ENCODE peak calls at places on chromosome 2, in six cellular contexts. G is psoas muscle, M is right cardiac atrium, C is heart left ventricle, B is pancreas, A is HCT116. F is an unnamed sample. For H3K27me3, the result is how much of the 10 kb centered on the place peaks cover.

GRCh38 chr2:147773479-147773878 is 71.3 kb upstream of the ACVR2A start:
- ATAC-seq in C (no peak), G (no peak), A (no peak), M (no peak), B (no peak), F (no peak)

GRCh38 chr2:169815849-169816248 is 8.9 kb downstream of the METTL5 start:
- ATAC-seq in A (no peak), M (no peak), C (no peak), G (no peak), B (no peak), F (no peak)

GRCh38 chr2:191642541-191642940 is 35.4 kb upstream of the NABP1 start:
- ATAC-seq in A (no peak), G (no peak), B (no peak), C (no peak), M (no peak), F (no peak)

GRCh38 chr2:6982934-6983589 is 65.8 kb downstream of the RNF144A start:
- ATAC-seq in B (no peak), C (peak), G (peak), A (no peak), M (peak), F (no peak)

GRCh38 chr2:106336108-106336507 is 132.1 kb downstream of the RGPD3 start:
- ATAC-seq in B (no peak), C (no peak), G (no peak), M (peak), A (no peak), F (no peak)

GRCh38 chr2:209496586-209496982 is 72.7 kb downstream of the MAP2 start:
- ATAC-seq in G (peak), B (peak), M (peak), C (peak), A (peak), F (peak)

GRCh38 chr2:141611-142010 is 95.3 kb upstream of the FAM110C start:
- ATAC-seq in B (no peak), A (no peak), M (no peak), C (no peak), G (no peak), F (no peak)

GRCh38 chr2:67974564-67975430 is 88.0 kb downstream of the C1D start:
- ATAC-seq in G (no peak), C (peak), B (peak), M (peak), A (no peak), F (peak)

GRCh38 chr2:63697160-63697559 is 108.4 kb downstream of the MDH1 start:
- ATAC-seq in B (no peak), M (no peak), A (no peak), G (no peak), C (no peak), F (no peak)

GRCh38 chr2:165876712-165877111 is 76.9 kb downstream of the TTC21B start:
- ATAC-seq in A (no peak), G (no peak), C (no peak), M (no peak), B (no peak), F (no peak)

GRCh38 chr2:184599875-184600227 is 1.5 kb downstream of the ZNF804A start:
- ATAC-seq in M (no peak), B (peak), C (no peak), G (no peak), A (no peak), F (no peak)

GRCh38 chr2:95069465-95069864 is 44.0 kb downstream of the MAL start:
- ATAC-seq in M (no peak), A (no peak), G (no peak), B (no peak), C (no peak), F (no peak)

GRCh38 chr2:202608142-202608852 is 26.5 kb upstream of the FAM117B start:
- ATAC-seq in C (no peak), B (peak), A (no peak), M (peak), G (no peak), F (no peak)

GRCh38 chr2:220356076-220356475 is 728.6 kb downstream of the SLC4A3 start:
- ATAC-seq in G (no peak), A (peak), B (no peak), M (no peak), C (no peak), F (no peak)

GRCh38 chr2:207264310-207264709 is 98.6 kb upstream of the KLF7 start:
- ATAC-seq in M (peak), G (no peak), A (no peak), C (peak), B (no peak), F (no peak)

GRCh38 chr2:217206326-217206725 is 346.5 kb upstream of the TNP1 start:
- ATAC-seq in M (no peak), A (no peak), B (no peak), G (no peak), C (no peak), F (no peak)

GRCh38 chr2:85179541-85179940 is 46.3 kb downstream of the TCF7L1 start:
- ATAC-seq in C (no peak), M (no peak), G (no peak), B (no peak), A (no peak), F (no peak)

GRCh38 chr2:162992828-162993227 is 154.3 kb upstream of the KCNH7 start:
- ATAC-seq in B (no peak), A (no peak), M (no peak), G (no peak), C (no peak), F (no peak)

GRCh38 chr2:144424559-144425240 is 95.2 kb downstream of the ZEB2 start:
- ATAC-seq in A (no peak), B (no peak), M (no peak), G (no peak), C (no peak), F (no peak)

GRCh38 chr2:100476606-100477005 is 6.3 kb downstream of the NMS start:
- ATAC-seq in A (no peak), G (no peak), B (no peak), C (no peak), M (no peak), F (no peak)

GRCh38 chr2:24768601-24769000 is 24.6 kb downstream of the PTRHD1 start:
- ATAC-seq in A (no peak), C (peak), M (peak), B (no peak), G (no peak), F (peak)

GRCh38 chr2:96353606-96354095 is 18.1 kb downstream of the NCAPH start:
- ATAC-seq in M (peak), A (no peak), C (peak), B (peak), G (no peak), F (peak)

GRCh38 chr2:95061119-95061512 is 35.6 kb downstream of the MAL start:
- ATAC-seq in M (no peak), B (no peak), A (no peak), C (no peak), G (no peak), F (no peak)

GRCh38 chr2:174487536-174488162 is 820 bp upstream of the GPR155 start:
- ATAC-seq in M (no peak), B (no peak), G (no peak), A (peak), C (peak), F (no peak)

GRCh38 chr2:170411660-170412059 is 233.7 kb downstream of the MYO3B start:
- ATAC-seq in C (no peak), B (no peak), A (no peak), G (no peak), M (no peak), F (no peak)

DNA sequence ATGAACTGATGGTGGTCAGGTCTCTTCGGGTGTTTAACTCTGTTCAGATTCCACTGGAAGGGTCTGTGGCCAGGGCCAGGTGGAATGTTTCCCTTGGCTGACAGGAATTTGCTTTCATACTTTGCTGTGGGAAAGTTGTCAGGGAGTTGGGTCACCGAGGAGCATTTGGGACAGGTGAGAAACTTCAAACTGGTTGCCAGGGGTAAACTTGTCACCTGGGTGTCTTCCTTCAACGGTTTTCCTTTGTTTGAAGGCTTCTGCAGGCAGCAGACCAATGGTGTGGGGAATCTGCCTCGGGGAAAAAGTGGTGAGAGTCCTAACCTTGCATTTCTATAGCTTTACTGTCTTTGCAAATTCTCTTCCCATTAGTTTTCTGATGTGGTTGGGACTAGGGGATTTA is 92.2 kb downstream of the TGFA start:
- ATAC-seq in A (no peak), C (no peak), B (peak), M (no peak), G (no peak), F (no peak)
- H3K27me3 ChIP-seq in A (under half), C (under half), B (under half), M (under half), G (under half), F (under half)

GRCh38 chr2:231686192-231687100 is 21.9 kb upstream of the PTMA start:
- ATAC-seq in C (no peak), B (no peak), M (no peak), G (no peak), A (no peak), F (no peak)
- H3K27ac ChIP-seq in C (no peak), B (no peak), M (no peak), G (no peak), A (peak), F (no peak)

GRCh38 chr2:10891848-10892247 is 19.9 kb upstream of the KCNF1 start:
- ATAC-seq in M (no peak), A (no peak), B (no peak), G (no peak), C (no peak), F (no peak)
- H3K27me3 ChIP-seq in M (under half), A (under half), B (under half), G (under half), C (under half), F (under half)

GRCh38 chr2:113697516-113697915 is 58.9 kb downstream of the SLC35F5 start:
- ATAC-seq in G (no peak), A (no peak), M (no peak), B (no peak), C (no peak), F (no peak)

GRCh38 chr2:113694438-113694837 is 62.0 kb downstream of the SLC35F5 start:
- ATAC-seq in G (no peak), C (no peak), B (no peak), A (no peak), M (peak), F (no peak)

DNA sequence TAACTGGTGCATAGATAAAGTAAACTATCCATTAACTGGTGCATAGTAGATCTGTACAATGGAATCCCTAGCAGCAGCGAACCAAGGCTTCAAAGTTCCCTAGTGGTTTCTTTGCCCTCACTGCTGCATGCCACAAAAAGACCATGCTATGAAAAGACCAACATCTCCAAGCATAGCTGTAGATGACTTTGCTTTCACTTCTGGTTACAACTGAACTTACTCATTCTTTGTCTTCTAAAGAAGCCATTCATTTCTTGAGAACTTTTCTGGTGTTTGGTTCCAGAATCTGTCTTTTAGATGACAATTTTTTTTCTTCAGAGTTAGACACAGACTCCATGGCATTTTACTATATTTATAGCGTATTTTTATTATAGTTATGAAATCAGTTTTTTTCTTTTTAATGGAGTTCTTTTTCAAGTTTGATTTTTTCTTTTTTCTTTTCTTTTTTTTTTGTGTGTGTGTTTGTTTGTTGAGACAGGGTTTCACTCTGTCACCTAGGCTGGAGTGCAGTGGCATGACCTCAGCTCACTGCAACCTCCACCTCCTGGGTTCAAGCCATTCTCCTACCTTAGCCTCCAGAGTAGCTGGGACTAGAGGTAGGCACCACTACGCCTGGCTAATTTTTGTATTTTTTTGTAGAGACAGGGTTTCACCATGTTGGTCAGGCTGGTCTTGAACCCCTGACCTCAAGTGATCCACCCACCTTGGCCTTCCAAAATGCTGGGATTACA is 63.6 kb downstream of the SLC35F5 start:
- ATAC-seq in G (no peak), B (peak), M (no peak), A (no peak), C (peak), F (no peak)
- H3K27ac ChIP-seq in G (no peak), B (no peak), M (no peak), A (no peak), C (no peak), F (no peak)

GRCh38 chr2:157692768-157693167 is 64.1 kb upstream of the ACVR1C start:
- ATAC-seq in G (peak), A (no peak), B (no peak), C (no peak), M (no peak), F (no peak)

GRCh38 chr2:157691131-157691530 is 62.5 kb upstream of the ACVR1C start:
- ATAC-seq in A (no peak), M (no peak), C (no peak), B (no peak), G (no peak), F (no peak)

GRCh38 chr2:157696036-157696435 is 67.4 kb upstream of the ACVR1C start:
- ATAC-seq in M (no peak), C (no peak), B (no peak), G (no peak), A (no peak), F (no peak)

DNA sequence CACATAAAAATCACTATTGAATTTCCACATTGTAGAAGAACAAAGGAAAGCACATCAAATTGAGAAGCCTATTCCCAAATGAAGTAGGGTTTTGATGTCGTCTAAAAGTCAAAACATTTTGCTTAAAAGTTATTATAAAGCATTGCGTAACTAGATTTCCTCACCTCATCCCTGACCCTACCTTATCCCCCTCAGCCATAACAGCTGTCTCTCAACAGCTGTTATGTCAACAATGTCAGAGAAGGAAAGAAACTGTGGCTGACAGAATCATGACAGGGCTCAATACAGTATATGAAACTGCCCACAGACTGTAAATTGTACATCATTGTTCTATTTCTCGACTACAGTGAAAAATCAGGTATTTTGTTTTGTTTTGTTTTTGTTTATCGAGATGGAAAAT is 63.0 kb upstream of the ACVR1C start:
- ATAC-seq in M (no peak), G (no peak), C (no peak), B (no peak), A (no peak), F (no peak)
- H3K27me3 ChIP-seq in M (under half), G (under half), C (under half), B (under half), A (under half), F (under half)

GRCh38 chr2:101991731-101992145 is at the start of gene IL1R2:
- ATAC-seq in A (peak), C (peak), G (no peak), M (peak), B (peak), F (no peak)
- H3K27ac ChIP-seq in A (no peak), C (no peak), G (no peak), M (no peak), B (no peak), F (no peak)